ENCODE peak calls at places on chromosomes 16 and 17, in four cellular contexts. S is MM.1S, A is cardiac muscle cell, L is prostate gland. N is an unnamed sample.

GRCh38 chr16:31476305-31477219 is 4.6 kb downstream of the TGFB1I1 start:
- DNase-seq in S (peak; percentile 59), A (no peak), L (peak; percentile 59), N (peak; percentile 95)

GRCh38 chr16:3819741-3820724 is 60.5 kb downstream of the CREBBP start:
- DNase-seq in S (no peak), A (peak; percentile 96), L (peak; percentile 62), N (no peak)

GRCh38 chr16:1871974-1872635 is at the start of gene MEIOB:
- DNase-seq in S (no peak), A (peak; percentile 24), L (no peak), N (peak; percentile 38)

GRCh38 chr17:80474231-80474932 is 2.0 kb downstream of the NPTX1 start:
- DNase-seq in S (no peak), A (peak; percentile 21), L (peak; percentile 41), N (no peak)

GRCh38 chr17:54544239-54544638 is 356.4 kb upstream of the TOM1L1 start:
- DNase-seq in S (no peak), A (no peak), L (no peak), N (no peak)

GRCh38 chr16:58119509-58119845 is 9.7 kb downstream of the CFAP20 start:
- DNase-seq in S (no peak), A (no peak), L (no peak), N (no peak)

GRCh38 chr16:583815-584591 is 5.9 kb upstream of the RAB40C start:
- DNase-seq in S (no peak), A (no peak), L (no peak), N (no peak)

GRCh38 chr16:700684-701584 is 4.7 kb downstream of the FBXL16 start:
- DNase-seq in S (no peak), A (no peak), L (no peak), N (peak; percentile 77)

GRCh38 chr17:75102385-75102821 is 7.4 kb upstream of the ARMC7 start:
- DNase-seq in S (no peak), A (no peak), L (no peak), N (peak; percentile 62)

GRCh38 chr16:87437911-87438610 is 45.9 kb downstream of the MAP1LC3B start:
- DNase-seq in S (no peak), A (no peak), L (no peak), N (no peak)
- TF ChIP-seq CTCF in S (no peak), A (no peak), L (no peak), N (no peak)

GRCh38 chr16:30371248-30371816 is 1.0 kb upstream of the TBC1D10B start:
- DNase-seq in S (no peak), A (no peak), L (no peak), N (no peak)
- TF ChIP-seq CTCF in S (no peak), A (no peak), L (no peak), N (no peak)

DNA sequence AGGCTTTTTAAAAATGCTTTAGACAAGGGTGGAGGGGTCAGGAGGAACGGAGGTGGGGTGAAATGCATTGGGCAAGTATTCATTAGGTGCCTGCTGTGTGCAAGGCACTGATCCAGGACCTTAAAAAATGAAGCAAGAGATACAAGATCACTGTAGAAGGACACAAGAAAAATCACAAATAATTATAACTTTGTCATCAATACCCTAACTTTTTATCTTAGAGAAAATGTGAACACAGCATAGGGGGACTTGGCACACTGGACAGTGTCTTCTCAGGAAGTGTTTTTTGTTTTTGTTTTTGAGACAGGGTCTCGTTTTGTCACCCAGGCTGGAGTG is 7.0 kb downstream of the EPOP start:
- DNase-seq in S (no peak), A (no peak), L (no peak), N (no peak)
- TF ChIP-seq CTCF in S (no peak), A (no peak), L (no peak), N (no peak)

DNA sequence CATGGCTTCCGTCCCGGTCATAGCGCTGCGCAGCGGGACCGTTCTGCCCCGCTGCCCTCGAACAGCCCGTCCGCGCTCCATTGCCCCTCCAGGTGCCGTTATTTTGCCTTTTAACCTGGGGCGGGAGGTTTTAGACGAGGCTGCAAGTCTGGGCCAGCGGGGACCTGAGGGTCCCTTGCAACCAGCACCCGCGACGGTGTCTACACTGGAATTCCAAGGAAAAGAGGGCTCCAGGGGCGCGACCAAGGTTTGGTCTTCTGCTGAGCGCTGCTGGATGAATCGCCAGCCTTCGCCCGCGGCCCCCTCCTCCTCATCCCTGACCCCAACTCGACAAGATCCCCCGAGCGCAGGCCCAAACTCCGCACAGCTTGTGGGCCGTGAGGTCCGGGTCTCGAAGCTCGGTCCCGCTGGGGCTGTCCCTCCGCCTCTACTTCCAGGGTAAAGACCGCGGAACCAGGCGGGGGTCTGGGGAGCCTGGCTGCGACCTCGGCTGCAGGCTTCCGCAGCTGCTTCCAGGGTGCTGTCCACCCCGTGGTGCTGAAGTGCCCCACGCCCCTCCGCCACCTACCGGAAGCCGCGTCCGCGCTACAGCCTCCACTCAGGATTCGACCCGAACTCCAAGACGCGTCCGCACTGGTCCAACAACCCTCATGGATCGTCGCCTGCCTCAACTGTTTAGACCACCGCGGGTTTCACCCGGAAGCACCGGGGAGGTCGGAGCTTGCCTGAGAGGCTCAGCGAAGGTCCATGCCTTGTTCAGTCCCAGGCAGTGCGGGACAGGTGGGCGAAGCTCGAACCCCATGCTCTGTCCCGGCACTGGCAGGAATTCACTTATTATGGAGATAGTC is 10.1 kb upstream of the CA4 start:
- DNase-seq in S (peak; percentile 49), A (peak; percentile 76), L (peak; percentile 43), N (peak; percentile 81)
- TF ChIP-seq CTCF in S (peak; percentile 55), A (peak; percentile 75), L (peak; percentile 16), N (peak; percentile 49)

DNA sequence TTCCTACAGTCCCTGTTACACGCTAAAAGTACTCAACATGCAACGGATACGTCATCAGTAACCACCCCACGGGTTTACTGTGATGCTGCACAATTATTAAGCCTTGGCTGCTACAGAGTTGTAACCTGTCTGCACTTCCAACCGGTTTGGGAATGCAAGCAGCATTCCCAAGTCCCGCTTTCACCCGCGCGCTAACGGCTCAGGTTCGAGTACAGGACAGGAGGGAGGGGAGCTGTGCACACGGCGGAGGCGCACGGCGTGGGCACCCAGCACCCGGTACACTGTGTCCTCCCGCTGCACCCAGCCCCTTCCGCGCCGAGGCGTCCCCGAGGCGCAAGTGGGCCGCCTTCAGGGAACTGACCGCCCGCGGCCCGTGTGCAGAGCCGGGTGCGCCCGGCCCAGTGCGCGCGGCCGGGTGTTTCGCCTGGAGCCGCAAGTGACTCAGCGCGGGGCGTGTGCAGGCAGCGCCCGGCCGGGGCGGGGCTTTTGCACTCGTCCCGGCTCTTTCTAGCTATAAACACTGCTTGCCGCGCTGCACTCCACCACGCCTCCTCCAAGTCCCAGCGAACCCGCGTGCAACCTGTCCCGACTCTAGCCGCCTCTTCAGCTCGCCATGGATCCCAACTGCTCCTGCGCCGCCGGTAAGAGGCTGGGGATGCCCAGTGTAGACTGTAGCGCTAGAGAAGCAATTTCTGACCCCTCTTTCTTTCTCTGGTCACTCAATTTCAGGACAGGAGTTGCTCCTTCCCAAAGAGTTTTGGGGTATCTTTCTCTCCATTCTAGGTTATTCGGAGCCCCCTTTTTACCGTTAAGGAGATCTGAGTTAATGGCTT is at the start of gene MT2A:
- DNase-seq in S (peak; percentile 94), A (peak; percentile 98), L (peak; percentile 95), N (peak; percentile 96)
- TF ChIP-seq CTCF in S (no peak), A (no peak), L (no peak), N (no peak)

GRCh38 chr17:78174332-78174869 is 6.0 kb downstream of the SYNGR2 start:
- DNase-seq in S (peak; percentile 55), A (no peak), L (peak; percentile 84), N (no peak)
- TF ChIP-seq CTCF in S (peak; percentile 50), A (no peak), L (peak; percentile 33), N (no peak)

N was measured in GM20000.